ENCODE peak calls at places on chromosomes 1 and 21, in nine cellular contexts. One of them, this sample, is unnamed.

GRCh38 chr1:47578862-47579419 is 141.1 kb downstream of the FOXD2 start:
- DNase-seq in lower lobe of right lung: no peak
- DNase-seq in stimulated activated CD4-positive, alpha-beta T cell treated with anti-CD3 and anti-CD28 coated beads, Interleukin-4, amount 100 ng/mL, for 1 hour: no peak
- DNase-seq in HepG2: no peak
- DNase-seq in activated T-helper 1 cell treated with anti-CD3 and anti-CD28 coated beads, Interleukin-12 subunit alpha, Interleukin-12 subunit beta, Interleukin-2, Interleukin-4 antibody, amounts not matched to agents 30 ng/mL and 10 ng/mL and 1 ng/mL, durations not matched to agents 14 hours and 24 hours and 36 hours: no peak
- DNase-seq in lung microvascular endothelial cell: no peak
- DNase-seq in Calu3: no peak
- DNase-seq in foreskin fibroblast: no peak
- DNase-seq in AG08395: no peak
- DNase-seq in this sample: no peak

GRCh38 chr1:53411541-53412152 is 47.6 kb upstream of the DMRTB1 start:
- DNase-seq in lower lobe of right lung: no peak
- DNase-seq in stimulated activated CD4-positive, alpha-beta T cell treated with anti-CD3 and anti-CD28 coated beads, Interleukin-4, amount 100 ng/mL, for 1 hour: no peak
- DNase-seq in HepG2: no peak
- DNase-seq in activated T-helper 1 cell treated with anti-CD3 and anti-CD28 coated beads, Interleukin-12 subunit alpha, Interleukin-12 subunit beta, Interleukin-2, Interleukin-4 antibody, amounts not matched to agents 30 ng/mL and 10 ng/mL and 1 ng/mL, durations not matched to agents 14 hours and 24 hours and 36 hours: no peak
- DNase-seq in lung microvascular endothelial cell: no peak
- DNase-seq in Calu3: no peak
- DNase-seq in foreskin fibroblast: no peak
- DNase-seq in AG08395: no peak
- DNase-seq in this sample: no peak

GRCh38 chr1:44010935-44011610 is 19.7 kb downstream of the CCDC24 start:
- DNase-seq in lower lobe of right lung: no peak
- DNase-seq in stimulated activated CD4-positive, alpha-beta T cell treated with anti-CD3 and anti-CD28 coated beads, Interleukin-4, amount 100 ng/mL, for 1 hour: no peak
- DNase-seq in HepG2: no peak
- DNase-seq in activated T-helper 1 cell treated with anti-CD3 and anti-CD28 coated beads, Interleukin-12 subunit alpha, Interleukin-12 subunit beta, Interleukin-2, Interleukin-4 antibody, amounts not matched to agents 30 ng/mL and 10 ng/mL and 1 ng/mL, durations not matched to agents 14 hours and 24 hours and 36 hours: no peak
- DNase-seq in lung microvascular endothelial cell: no peak
- DNase-seq in Calu3: no peak
- DNase-seq in foreskin fibroblast: no peak
- DNase-seq in AG08395: no peak
- DNase-seq in this sample: no peak

GRCh38 chr21:45982758-45983731 is 1.5 kb downstream of the COL6A1 start:
- DNase-seq in lower lobe of right lung: peak
- DNase-seq in stimulated activated CD4-positive, alpha-beta T cell treated with anti-CD3 and anti-CD28 coated beads, Interleukin-4, amount 100 ng/mL, for 1 hour: no peak
- DNase-seq in HepG2: no peak
- DNase-seq in activated T-helper 1 cell treated with anti-CD3 and anti-CD28 coated beads, Interleukin-12 subunit alpha, Interleukin-12 subunit beta, Interleukin-2, Interleukin-4 antibody, amounts not matched to agents 30 ng/mL and 10 ng/mL and 1 ng/mL, durations not matched to agents 14 hours and 24 hours and 36 hours: no peak
- DNase-seq in lung microvascular endothelial cell: no peak
- DNase-seq in Calu3: no peak
- DNase-seq in foreskin fibroblast: peak
- DNase-seq in AG08395: no peak
- DNase-seq in this sample: no peak

GRCh38 chr1:111032295-111032897 is 68.7 kb upstream of the LRIF1 start:
- DNase-seq in lower lobe of right lung: no peak
- DNase-seq in stimulated activated CD4-positive, alpha-beta T cell treated with anti-CD3 and anti-CD28 coated beads, Interleukin-4, amount 100 ng/mL, for 1 hour: no peak
- DNase-seq in HepG2: peak
- DNase-seq in activated T-helper 1 cell treated with anti-CD3 and anti-CD28 coated beads, Interleukin-12 subunit alpha, Interleukin-12 subunit beta, Interleukin-2, Interleukin-4 antibody, amounts not matched to agents 30 ng/mL and 10 ng/mL and 1 ng/mL, durations not matched to agents 14 hours and 24 hours and 36 hours: peak
- DNase-seq in lung microvascular endothelial cell: peak
- DNase-seq in Calu3: peak
- DNase-seq in foreskin fibroblast: peak
- DNase-seq in AG08395: peak
- DNase-seq in this sample: peak

GRCh38 chr21:30426732-30427131 is 1.0 kb upstream of the KRTAP13-3 start:
- DNase-seq in lower lobe of right lung: no peak
- DNase-seq in stimulated activated CD4-positive, alpha-beta T cell treated with anti-CD3 and anti-CD28 coated beads, Interleukin-4, amount 100 ng/mL, for 1 hour: no peak
- DNase-seq in HepG2: no peak
- DNase-seq in activated T-helper 1 cell treated with anti-CD3 and anti-CD28 coated beads, Interleukin-12 subunit alpha, Interleukin-12 subunit beta, Interleukin-2, Interleukin-4 antibody, amounts not matched to agents 30 ng/mL and 10 ng/mL and 1 ng/mL, durations not matched to agents 14 hours and 24 hours and 36 hours: no peak
- DNase-seq in lung microvascular endothelial cell: no peak
- DNase-seq in Calu3: no peak
- DNase-seq in foreskin fibroblast: no peak
- DNase-seq in AG08395: no peak
- DNase-seq in this sample: no peak

GRCh38 chr1:160432371-160432786 is 32.0 kb downstream of the VANGL2 start:
- DNase-seq in lower lobe of right lung: no peak
- DNase-seq in stimulated activated CD4-positive, alpha-beta T cell treated with anti-CD3 and anti-CD28 coated beads, Interleukin-4, amount 100 ng/mL, for 1 hour: no peak
- DNase-seq in HepG2: no peak
- DNase-seq in activated T-helper 1 cell treated with anti-CD3 and anti-CD28 coated beads, Interleukin-12 subunit alpha, Interleukin-12 subunit beta, Interleukin-2, Interleukin-4 antibody, amounts not matched to agents 30 ng/mL and 10 ng/mL and 1 ng/mL, durations not matched to agents 14 hours and 24 hours and 36 hours: no peak
- DNase-seq in lung microvascular endothelial cell: no peak
- DNase-seq in Calu3: no peak
- DNase-seq in foreskin fibroblast: no peak
- DNase-seq in AG08395: no peak
- DNase-seq in this sample: no peak

GRCh38 chr21:32309906-32310460 is 11.3 kb downstream of the MRAP start:
- DNase-seq in lower lobe of right lung: no peak
- DNase-seq in stimulated activated CD4-positive, alpha-beta T cell treated with anti-CD3 and anti-CD28 coated beads, Interleukin-4, amount 100 ng/mL, for 1 hour: no peak
- DNase-seq in HepG2: no peak
- DNase-seq in activated T-helper 1 cell treated with anti-CD3 and anti-CD28 coated beads, Interleukin-12 subunit alpha, Interleukin-12 subunit beta, Interleukin-2, Interleukin-4 antibody, amounts not matched to agents 30 ng/mL and 10 ng/mL and 1 ng/mL, durations not matched to agents 14 hours and 24 hours and 36 hours: no peak
- DNase-seq in lung microvascular endothelial cell: no peak
- DNase-seq in Calu3: no peak
- DNase-seq in foreskin fibroblast: no peak
- DNase-seq in AG08395: no peak
- DNase-seq in this sample: no peak

GRCh38 chr1:99361406-99361805 is 97.1 kb downstream of the PLPPR4 start:
- DNase-seq in lower lobe of right lung: no peak
- DNase-seq in stimulated activated CD4-positive, alpha-beta T cell treated with anti-CD3 and anti-CD28 coated beads, Interleukin-4, amount 100 ng/mL, for 1 hour: no peak
- DNase-seq in HepG2: no peak
- DNase-seq in activated T-helper 1 cell treated with anti-CD3 and anti-CD28 coated beads, Interleukin-12 subunit alpha, Interleukin-12 subunit beta, Interleukin-2, Interleukin-4 antibody, amounts not matched to agents 30 ng/mL and 10 ng/mL and 1 ng/mL, durations not matched to agents 14 hours and 24 hours and 36 hours: no peak
- DNase-seq in lung microvascular endothelial cell: no peak
- DNase-seq in Calu3: no peak
- DNase-seq in foreskin fibroblast: no peak
- DNase-seq in AG08395: no peak
- DNase-seq in this sample: no peak

GRCh38 chr1:7536891-7537591 is 234.1 kb upstream of the VAMP3 start:
- DNase-seq in lower lobe of right lung: peak
- DNase-seq in stimulated activated CD4-positive, alpha-beta T cell treated with anti-CD3 and anti-CD28 coated beads, Interleukin-4, amount 100 ng/mL, for 1 hour: no peak
- DNase-seq in HepG2: no peak
- DNase-seq in activated T-helper 1 cell treated with anti-CD3 and anti-CD28 coated beads, Interleukin-12 subunit alpha, Interleukin-12 subunit beta, Interleukin-2, Interleukin-4 antibody, amounts not matched to agents 30 ng/mL and 10 ng/mL and 1 ng/mL, durations not matched to agents 14 hours and 24 hours and 36 hours: no peak
- DNase-seq in lung microvascular endothelial cell: no peak
- DNase-seq in Calu3: no peak
- DNase-seq in foreskin fibroblast: no peak
- DNase-seq in AG08395: no peak
- DNase-seq in this sample: no peak

GRCh38 chr1:96234299-96234698 is 487.3 kb upstream of the PTBP2 start:
- DNase-seq in lower lobe of right lung: peak
- DNase-seq in stimulated activated CD4-positive, alpha-beta T cell treated with anti-CD3 and anti-CD28 coated beads, Interleukin-4, amount 100 ng/mL, for 1 hour: no peak
- DNase-seq in HepG2: peak
- DNase-seq in activated T-helper 1 cell treated with anti-CD3 and anti-CD28 coated beads, Interleukin-12 subunit alpha, Interleukin-12 subunit beta, Interleukin-2, Interleukin-4 antibody, amounts not matched to agents 30 ng/mL and 10 ng/mL and 1 ng/mL, durations not matched to agents 14 hours and 24 hours and 36 hours: no peak
- DNase-seq in lung microvascular endothelial cell: peak
- DNase-seq in Calu3: peak
- DNase-seq in foreskin fibroblast: peak
- DNase-seq in AG08395: peak
- DNase-seq in this sample: peak

GRCh38 chr1:61659061-61659460 is 65.9 kb downstream of the TM2D1 start:
- DNase-seq in lower lobe of right lung: no peak
- DNase-seq in stimulated activated CD4-positive, alpha-beta T cell treated with anti-CD3 and anti-CD28 coated beads, Interleukin-4, amount 100 ng/mL, for 1 hour: no peak
- DNase-seq in HepG2: no peak
- DNase-seq in activated T-helper 1 cell treated with anti-CD3 and anti-CD28 coated beads, Interleukin-12 subunit alpha, Interleukin-12 subunit beta, Interleukin-2, Interleukin-4 antibody, amounts not matched to agents 30 ng/mL and 10 ng/mL and 1 ng/mL, durations not matched to agents 14 hours and 24 hours and 36 hours: no peak
- DNase-seq in lung microvascular endothelial cell: no peak
- DNase-seq in Calu3: no peak
- DNase-seq in foreskin fibroblast: no peak
- DNase-seq in AG08395: no peak
- DNase-seq in this sample: no peak

GRCh38 chr1:35223109-35223630 is 30.2 kb upstream of the SFPQ start:
- DNase-seq in lower lobe of right lung: no peak
- DNase-seq in stimulated activated CD4-positive, alpha-beta T cell treated with anti-CD3 and anti-CD28 coated beads, Interleukin-4, amount 100 ng/mL, for 1 hour: no peak
- DNase-seq in HepG2: no peak
- DNase-seq in activated T-helper 1 cell treated with anti-CD3 and anti-CD28 coated beads, Interleukin-12 subunit alpha, Interleukin-12 subunit beta, Interleukin-2, Interleukin-4 antibody, amounts not matched to agents 30 ng/mL and 10 ng/mL and 1 ng/mL, durations not matched to agents 14 hours and 24 hours and 36 hours: no peak
- DNase-seq in lung microvascular endothelial cell: no peak
- DNase-seq in Calu3: no peak
- DNase-seq in foreskin fibroblast: peak
- DNase-seq in AG08395: no peak
- DNase-seq in this sample: no peak

GRCh38 chr21:36917487-36918158 is 48.8 kb downstream of the HLCS start:
- DNase-seq in lower lobe of right lung: no peak
- DNase-seq in stimulated activated CD4-positive, alpha-beta T cell treated with anti-CD3 and anti-CD28 coated beads, Interleukin-4, amount 100 ng/mL, for 1 hour: no peak
- DNase-seq in HepG2: peak
- DNase-seq in activated T-helper 1 cell treated with anti-CD3 and anti-CD28 coated beads, Interleukin-12 subunit alpha, Interleukin-12 subunit beta, Interleukin-2, Interleukin-4 antibody, amounts not matched to agents 30 ng/mL and 10 ng/mL and 1 ng/mL, durations not matched to agents 14 hours and 24 hours and 36 hours: no peak
- DNase-seq in lung microvascular endothelial cell: peak
- DNase-seq in Calu3: peak
- DNase-seq in foreskin fibroblast: peak
- DNase-seq in AG08395: peak
- DNase-seq in this sample: no peak

GRCh38 chr1:47201179-47201578 is 11.3 kb upstream of the PDZK1IP1 start:
- DNase-seq in lower lobe of right lung: no peak
- DNase-seq in stimulated activated CD4-positive, alpha-beta T cell treated with anti-CD3 and anti-CD28 coated beads, Interleukin-4, amount 100 ng/mL, for 1 hour: no peak
- DNase-seq in HepG2: no peak
- DNase-seq in activated T-helper 1 cell treated with anti-CD3 and anti-CD28 coated beads, Interleukin-12 subunit alpha, Interleukin-12 subunit beta, Interleukin-2, Interleukin-4 antibody, amounts not matched to agents 30 ng/mL and 10 ng/mL and 1 ng/mL, durations not matched to agents 14 hours and 24 hours and 36 hours: no peak
- DNase-seq in lung microvascular endothelial cell: no peak
- DNase-seq in Calu3: no peak
- DNase-seq in foreskin fibroblast: no peak
- DNase-seq in AG08395: peak
- DNase-seq in this sample: no peak

This sample was measured in glomerular endothelial cell.